ENCODE peak calls at places on chromosomes 5 and 9, in six cellular contexts. D, Z, F, I, T and P are unnamed samples.

GRCh38 chr5:154221371-154221896 is 30.9 kb downstream of the GALNT10 start:
- DNase-seq in I (peak; percentile 48), T (peak; percentile 22), F (no peak), D (peak; percentile 89), Z (no peak), P (peak; percentile 65)

GRCh38 chr5:177455036-177455660 is 8.5 kb downstream of the PRR7 start:
- DNase-seq in T (peak; percentile 95), Z (peak; percentile 89), I (peak; percentile 62), F (peak; percentile 81), D (peak; percentile 57), P (peak; percentile 92)

GRCh38 chr5:135236187-135236835 is 162.7 kb downstream of the MACROH2A1 start:
- DNase-seq in T (no peak), D (no peak), F (no peak), Z (no peak), I (peak; percentile 6), P (no peak)

GRCh38 chr9:90854637-90855036 is 53.0 kb downstream of the SYK start:
- DNase-seq in F (no peak), I (no peak), Z (no peak), D (no peak), T (no peak), P (no peak)

GRCh38 chr9:81874926-81875325 is 53.3 kb upstream of the SPATA31D4 start:
- DNase-seq in T (no peak), Z (no peak), D (peak; percentile 94), I (no peak), F (no peak), P (no peak)

GRCh38 chr9:129677456-129677855 is 12.0 kb downstream of the PRRX2 start:
- DNase-seq in Z (no peak), T (no peak), D (no peak), I (no peak), F (no peak), P (no peak)

GRCh38 chr5:127650649-127651048 is 1.8 kb downstream of the CTXN3 start:
- DNase-seq in I (no peak), Z (no peak), T (no peak), D (peak; percentile 81), F (no peak), P (no peak)

GRCh38 chr9:91127653-91128052 is 234.1 kb downstream of the AUH start:
- DNase-seq in D (peak; percentile 77), F (no peak), I (no peak), Z (no peak), T (no peak), P (no peak)

GRCh38 chr5:33816791-33817190 is 75.0 kb downstream of the ADAMTS12 start:
- DNase-seq in D (peak; percentile 75), T (no peak), Z (no peak), I (no peak), F (no peak), P (no peak)

GRCh38 chr5:66122379-66123034 is 21.6 kb upstream of the SREK1 start:
- DNase-seq in I (no peak), Z (no peak), T (no peak), F (no peak), D (peak; percentile 59), P (no peak)

GRCh38 chr5:127409923-127410675 is 107.3 kb upstream of the PRRC1 start:
- DNase-seq in F (no peak), Z (no peak), I (no peak), T (no peak), D (no peak), P (no peak)

GRCh38 chr5:169149317-169149716 is 151.6 kb downstream of the SLIT3 start:
- DNase-seq in D (no peak), F (no peak), Z (no peak), I (no peak), T (peak; percentile 69), P (no peak)

GRCh38 chr5:131943914-131944313 is 1.5 kb downstream of the MEIKIN start:
- DNase-seq in F (no peak), I (no peak), D (no peak), Z (no peak), T (no peak), P (no peak)

GRCh38 chr5:58458851-58459275 is 1.0 kb downstream of the PLK2 start:
- DNase-seq in I (no peak), T (peak; percentile 12), F (no peak), Z (no peak), D (no peak), P (no peak)

GRCh38 chr9:134561427-134562145 is 80.0 kb upstream of the COL5A1 start:
- DNase-seq in T (no peak), I (peak; percentile 5), Z (no peak), F (no peak), D (no peak), P (no peak)

GRCh38 chr5:118953652-118954005 is 34.7 kb downstream of the DTWD2 start:
- DNase-seq in Z (no peak), F (no peak), D (no peak), T (no peak), I (no peak), P (no peak)

GRCh38 chr5:136730426-136730825 is 365.1 kb upstream of the TRPC7 start:
- DNase-seq in T (no peak), F (no peak), Z (no peak), I (no peak), D (no peak), P (no peak)

GRCh38 chr5:39400711-39401385 is 23.9 kb downstream of the DAB2 start:
- DNase-seq in D (peak; percentile 67), F (no peak), I (no peak), Z (no peak), T (no peak), P (no peak)

GRCh38 chr9:126953089-126953809 is 38.7 kb downstream of the RALGPS1 start:
- DNase-seq in Z (no peak), D (peak; percentile 89), I (no peak), F (no peak), T (no peak), P (no peak)

GRCh38 chr5:851553-851952 is 767 bp upstream of the ZDHHC11 start:
- DNase-seq in I (no peak), Z (peak; percentile 49), D (no peak), F (no peak), T (no peak), P (peak; percentile 30)

GRCh38 chr5:75463726-75464125 is 47.7 kb downstream of the CERT1 start:
- DNase-seq in I (no peak), T (no peak), F (no peak), Z (no peak), D (no peak), P (no peak)

GRCh38 chr5:125199968-125200841 is 453.8 kb upstream of the ZNF608 start:
- DNase-seq in F (no peak), D (no peak), I (no peak), Z (peak; percentile 51), T (peak; percentile 54), P (peak; percentile 35)

GRCh38 chr9:518540-518939 is 303.9 kb downstream of the DOCK8 start:
- DNase-seq in Z (no peak), T (no peak), D (no peak), I (no peak), F (no peak), P (no peak)

GRCh38 chr5:126949475-126949874 is 80.9 kb downstream of the MARCHF3 start:
- DNase-seq in T (no peak), Z (no peak), D (no peak), I (no peak), F (no peak), P (no peak)

GRCh38 chr5:135195267-135195603 is 161.2 kb upstream of the PITX1 start:
- DNase-seq in D (no peak), I (no peak), Z (no peak), T (no peak), F (no peak), P (no peak)

GRCh38 chr9:136342191-136343120 is 15.1 kb downstream of the GPSM1 start:
- DNase-seq in D (peak; percentile 83), T (peak; percentile 88), Z (peak; percentile 77), I (peak; percentile 94), F (peak; percentile 95), P (peak; percentile 87)
- H3K27ac ChIP-seq in D (peak overlapping the region; percentile 4), T (peak overlapping the region; percentile 59), Z (no peak overlapping the region), I (peak overlapping the region; percentile 56), F (peak overlapping the region; percentile 80), P (peak overlapping the region; percentile 75)

GRCh38 chr5:72478276-72478675 is 28.9 kb downstream of the ZNF366 start:
- DNase-seq in I (no peak), D (no peak), T (no peak), F (no peak), Z (no peak), P (no peak)

GRCh38 chr5:72482046-72482445 is 25.2 kb downstream of the ZNF366 start:
- DNase-seq in I (no peak), Z (no peak), T (no peak), F (no peak), D (no peak), P (no peak)

GRCh38 chr5:72478684-72479083 is 28.5 kb downstream of the ZNF366 start:
- DNase-seq in D (peak; percentile 66), I (no peak), T (no peak), F (no peak), Z (no peak), P (no peak)

GRCh38 chr5:72477644-72478043 is 29.6 kb downstream of the ZNF366 start:
- DNase-seq in D (peak; percentile 25), I (no peak), T (no peak), F (no peak), Z (no peak), P (no peak)

DNA sequence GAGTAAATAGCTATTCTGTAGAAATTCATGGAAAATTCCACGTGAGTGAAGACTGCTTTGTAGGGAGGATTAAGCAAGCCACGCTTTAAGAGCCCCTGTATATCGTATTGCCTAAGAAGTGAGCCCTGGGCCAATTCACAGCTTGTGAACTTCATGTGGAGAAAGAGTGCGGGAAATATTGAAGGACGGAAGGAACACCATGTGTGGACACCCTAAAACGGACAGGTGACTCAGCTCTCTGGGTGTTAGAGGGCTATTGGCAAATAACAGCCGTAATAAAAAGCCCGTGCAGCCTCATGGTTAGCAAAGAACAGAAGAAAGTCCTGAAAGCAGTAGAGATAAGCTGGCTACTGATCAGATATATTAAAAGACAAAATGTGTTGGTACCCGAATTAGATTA is 26.4 kb downstream of the ZNF366 start:
- DNase-seq in Z (no peak), T (no peak), D (no peak), I (no peak), F (no peak), P (no peak)
- H3K4me1 ChIP-seq in Z (peaks cover 27% of the 10 kb centered on the region), T (peaks cover 12% of the 10 kb centered on the region), D (peaks cover 2% of the 10 kb centered on the region), I (no peaks in the 10 kb centered on the region), F (peaks cover 3% of the 10 kb centered on the region), P (peaks cover 2% of the 10 kb centered on the region)

GRCh38 chr9:36433386-36433785 is 33.3 kb upstream of the RNF38 start:
- DNase-seq in Z (no peak), D (no peak), F (no peak), I (no peak), T (no peak), P (no peak)
- H3K27ac ChIP-seq in Z (no peak overlapping the region), D (no peak overlapping the region), F (no peak overlapping the region), I (no peak overlapping the region), T (no peak overlapping the region), P (no peak overlapping the region)

GRCh38 chr5:9516591-9516990 is 29.3 kb downstream of the SEMA5A start:
- DNase-seq in Z (no peak), D (no peak), I (no peak), T (peak; percentile 64), F (no peak), P (no peak)

GRCh38 chr5:9513825-9514224 is 32.0 kb downstream of the SEMA5A start:
- DNase-seq in D (peak; percentile 47), F (no peak), T (peak; percentile 69), I (no peak), Z (no peak), P (no peak)

GRCh38 chr5:9515451-9515850 is 30.4 kb downstream of the SEMA5A start:
- DNase-seq in T (no peak), D (no peak), F (no peak), Z (no peak), I (no peak), P (no peak)

GRCh38 chr5:9514968-9515367 is 30.9 kb downstream of the SEMA5A start:
- DNase-seq in D (no peak), I (no peak), F (no peak), T (no peak), Z (no peak), P (no peak)

GRCh38 chr5:9512452-9512851 is 33.4 kb downstream of the SEMA5A start:
- DNase-seq in Z (no peak), D (peak; percentile 18), I (no peak), T (no peak), F (no peak), P (no peak)
- H3K4me1 ChIP-seq in Z (no peaks in the 10 kb centered on the region), D (no peaks in the 10 kb centered on the region), I (no peaks in the 10 kb centered on the region), T (no peaks in the 10 kb centered on the region), F (no peaks in the 10 kb centered on the region), P (peaks cover 1% of the 10 kb centered on the region)